ENCODE peak calls at places on chromosomes 7 and 10, in seven cellular contexts. X, B, D, N, W, O and L are unnamed samples.

GRCh38 chr7:157692156-157693011 is 355.6 kb downstream of the DNAJB6 start:
- DNase-seq in W (no peak), X (no peak), N (no peak), O (no peak), B (no peak), D (no peak), L (peak)

GRCh38 chr10:126124923-126125322 is 228.6 kb downstream of the FANK1 start:
- DNase-seq in N (no peak), O (no peak), B (peak), W (no peak), X (no peak), D (no peak), L (no peak)

GRCh38 chr7:81534446-81534845 is 235.4 kb downstream of the HGF start:
- DNase-seq in W (no peak), O (peak), N (peak), B (no peak), D (no peak), X (no peak), L (no peak)

GRCh38 chr7:44638611-44639557 is 32.5 kb downstream of the OGDH start:
- DNase-seq in X (peak), N (peak), O (peak), W (no peak), D (no peak), B (peak), L (peak)

GRCh38 chr7:3979956-3980643 is 679.0 kb downstream of the SDK1 start:
- DNase-seq in N (peak), W (no peak), O (peak), B (peak), D (no peak), X (no peak), L (no peak)

GRCh38 chr10:73992899-73993788 is 4.8 kb upstream of the VCL start:
- DNase-seq in W (no peak), O (peak), B (peak), N (peak), X (no peak), D (no peak), L (no peak)

GRCh38 chr10:69360485-69361302 is 56.0 kb downstream of the TACR2 start:
- DNase-seq in D (peak), B (peak), X (peak), N (peak), W (no peak), O (peak), L (no peak)

GRCh38 chr7:4849390-4849789 is 12.4 kb downstream of the PAPOLB start:
- DNase-seq in O (peak), X (peak), N (peak), D (no peak), W (no peak), B (peak), L (no peak)

GRCh38 chr7:74306737-74307469 is 17.7 kb downstream of the CLIP2 start:
- DNase-seq in X (peak), O (peak), D (no peak), W (peak), N (peak), B (peak), L (peak)

GRCh38 chr7:103640031-103640779 is 194.2 kb upstream of the SLC26A5 start:
- DNase-seq in D (no peak), O (peak), X (no peak), B (peak), N (peak), W (no peak), L (no peak)

GRCh38 chr10:13871698-13872280 is 285.0 kb downstream of the PRPF18 start:
- DNase-seq in W (no peak), D (no peak), X (no peak), O (no peak), B (no peak), N (no peak), L (no peak)

GRCh38 chr10:47028466-47028865 is 117.2 kb downstream of the PTPN20 start:
- DNase-seq in B (no peak), N (no peak), X (no peak), W (no peak), O (no peak), D (no peak), L (no peak)

GRCh38 chr10:124417846-124418725 is 637 bp downstream of the OAT start:
- DNase-seq in O (peak), N (peak), D (peak), X (peak), B (peak), W (peak), L (peak)

GRCh38 chr7:131104611-131105293 is 222.9 kb upstream of the MKLN1 start:
- DNase-seq in W (no peak), O (peak), X (no peak), N (no peak), D (no peak), B (peak), L (no peak)

GRCh38 chr7:28354601-28355062 is 57.7 kb upstream of the CREB5 start:
- DNase-seq in X (peak), O (peak), N (peak), W (no peak), B (peak), D (peak), L (no peak)

GRCh38 chr7:129315916-129316315 is 91.1 kb downstream of the AHCYL2 start:
- DNase-seq in X (peak), B (peak), O (no peak), W (peak), N (no peak), D (no peak), L (no peak)

GRCh38 chr10:84175436-84175835 is 1.8 kb downstream of the GPR15LG start:
- DNase-seq in D (no peak), W (no peak), B (no peak), O (no peak), X (no peak), N (no peak), L (no peak)

GRCh38 chr10:77695186-77695585 is 57.6 kb upstream of the KCNMA1 start:
- DNase-seq in W (no peak), D (no peak), B (no peak), O (no peak), X (peak), N (no peak), L (no peak)

GRCh38 chr7:143390773-143391114 is 9.6 kb downstream of the ZYX start:
- DNase-seq in O (no peak), B (no peak), X (no peak), N (no peak), W (no peak), D (no peak), L (no peak)

GRCh38 chr10:114519306-114519669 is 115.0 kb upstream of the AFAP1L2 start:
- DNase-seq in X (peak), B (no peak), N (peak), D (no peak), O (no peak), W (no peak), L (no peak)

GRCh38 chr10:14173706-14174594 is 156.8 kb downstream of the FRMD4A start:
- DNase-seq in W (no peak), B (peak), X (peak), O (peak), N (no peak), D (no peak), L (peak)

GRCh38 chr10:128880221-128880620 is 586.8 kb upstream of the MGMT start:
- DNase-seq in D (no peak), N (no peak), B (no peak), X (no peak), O (no peak), W (no peak), L (no peak)

GRCh38 chr10:69571618-69572158 is 1.5 kb downstream of the NEUROG3 start:
- DNase-seq in W (no peak), D (no peak), N (no peak), O (no peak), B (no peak), X (peak), L (peak)

GRCh38 chr7:123271231-123271630 is 71.5 kb upstream of the SLC13A1 start:
- DNase-seq in N (peak), O (peak), B (peak), W (no peak), X (no peak), D (peak), L (no peak)

GRCh38 chr10:92691591-92692084 is 1.9 kb downstream of the HHEX start:
- DNase-seq in N (no peak), W (no peak), X (no peak), D (no peak), O (no peak), B (no peak), L (no peak)

GRCh38 chr7:18290865-18291264 is 204.7 kb upstream of the HDAC9 start:
- DNase-seq in W (no peak), O (no peak), N (no peak), X (no peak), D (no peak), B (peak), L (no peak)

GRCh38 chr10:114611617-114612016 is 46.5 kb downstream of the ABLIM1 start:
- DNase-seq in N (peak), D (no peak), W (no peak), O (no peak), B (no peak), X (peak), L (no peak)